ENCODE peak calls at places on chromosomes 12 and 14, in nine cellular contexts. One of them, this sample, is unnamed.

GRCh38 chr12:94266796-94267529 is 118.6 kb downstream of the PLXNC1 start:
- DNase-seq in GM23248: peak; percentile 90
- DNase-seq in MM.1S: no peak
- DNase-seq in OCI-LY7: no peak
- DNase-seq in PC-3: no peak
- DNase-seq in HCT116: no peak
- DNase-seq in neural progenitor cell: no peak
- DNase-seq in SK-N-SH: no peak
- DNase-seq in GM23338: no peak
- DNase-seq in this sample: no peak

GRCh38 chr14:88380405-88380804 is 5.1 kb upstream of the SPATA7 start:
- DNase-seq in MM.1S: no peak
- DNase-seq in PC-3: peak; percentile 61
- DNase-seq in neural progenitor cell: no peak
- DNase-seq in GM23338: peak; percentile 27
- DNase-seq in SK-N-SH: peak; percentile 22
- DNase-seq in OCI-LY7: peak; percentile 20
- DNase-seq in GM23248: peak; percentile 6
- DNase-seq in HCT116: no peak
- DNase-seq in this sample: peak; percentile 23

GRCh38 chr12:130831876-130832405 is 7.1 kb downstream of the STX2 start:
- DNase-seq in GM23338: no peak
- DNase-seq in SK-N-SH: no peak
- DNase-seq in neural progenitor cell: no peak
- DNase-seq in HCT116: no peak
- DNase-seq in PC-3: no peak
- DNase-seq in OCI-LY7: no peak
- DNase-seq in GM23248: no peak
- DNase-seq in MM.1S: no peak
- DNase-seq in this sample: no peak

GRCh38 chr14:73785336-73785833 is 66.2 kb upstream of the PTGR2 start:
- DNase-seq in neural progenitor cell: peak; percentile 92
- DNase-seq in SK-N-SH: peak; percentile 61
- DNase-seq in PC-3: peak; percentile 79
- DNase-seq in GM23248: peak; percentile 88
- DNase-seq in HCT116: no peak
- DNase-seq in GM23338: peak; percentile 51
- DNase-seq in MM.1S: no peak
- DNase-seq in OCI-LY7: peak; percentile 74
- DNase-seq in this sample: peak; percentile 72

GRCh38 chr12:14514154-14514842 is 53.4 kb downstream of the PLBD1 start:
- DNase-seq in GM23338: peak; percentile 94
- DNase-seq in HCT116: peak; percentile 71
- DNase-seq in GM23248: peak; percentile 2
- DNase-seq in MM.1S: no peak
- DNase-seq in PC-3: peak; percentile 93
- DNase-seq in neural progenitor cell: peak; percentile 21
- DNase-seq in SK-N-SH: peak; percentile 8
- DNase-seq in OCI-LY7: peak; percentile 80
- DNase-seq in this sample: peak; percentile 84

GRCh38 chr14:38143651-38144505 is 63.8 kb upstream of the SSTR1 start:
- DNase-seq in PC-3: peak; percentile 16
- DNase-seq in GM23338: peak; percentile 61
- DNase-seq in HCT116: no peak
- DNase-seq in MM.1S: no peak
- DNase-seq in GM23248: peak; percentile 76
- DNase-seq in SK-N-SH: no peak
- DNase-seq in OCI-LY7: no peak
- DNase-seq in neural progenitor cell: no peak
- DNase-seq in this sample: no peak

GRCh38 chr14:30267141-30267540 is 291.8 kb upstream of the G2E3 start:
- DNase-seq in OCI-LY7: no peak
- DNase-seq in neural progenitor cell: no peak
- DNase-seq in GM23338: no peak
- DNase-seq in PC-3: peak; percentile 35
- DNase-seq in GM23248: peak; percentile 63
- DNase-seq in SK-N-SH: no peak
- DNase-seq in HCT116: no peak
- DNase-seq in MM.1S: no peak
- DNase-seq in this sample: no peak

GRCh38 chr14:25074112-25074511 is 24.2 kb upstream of the STXBP6 start:
- DNase-seq in MM.1S: no peak
- DNase-seq in HCT116: no peak
- DNase-seq in SK-N-SH: no peak
- DNase-seq in GM23338: no peak
- DNase-seq in neural progenitor cell: no peak
- DNase-seq in OCI-LY7: no peak
- DNase-seq in GM23248: no peak
- DNase-seq in PC-3: no peak
- DNase-seq in this sample: no peak

GRCh38 chr12:11022520-11022919 is at the start of gene TAS2R19:
- DNase-seq in OCI-LY7: no peak
- DNase-seq in neural progenitor cell: no peak
- DNase-seq in GM23338: no peak
- DNase-seq in GM23248: no peak
- DNase-seq in MM.1S: no peak
- DNase-seq in SK-N-SH: no peak
- DNase-seq in PC-3: no peak
- DNase-seq in HCT116: no peak
- DNase-seq in this sample: no peak

GRCh38 chr14:68286667-68287066 is 467.1 kb downstream of the RAD51B start:
- DNase-seq in neural progenitor cell: no peak
- DNase-seq in GM23248: peak; percentile 15
- DNase-seq in MM.1S: no peak
- DNase-seq in GM23338: no peak
- DNase-seq in HCT116: no peak
- DNase-seq in SK-N-SH: no peak
- DNase-seq in OCI-LY7: no peak
- DNase-seq in PC-3: peak; percentile 66
- DNase-seq in this sample: no peak

GRCh38 chr12:121472150-121472905 is 72.4 kb downstream of the RNF34 start:
- DNase-seq in HCT116: no peak
- DNase-seq in MM.1S: no peak
- DNase-seq in PC-3: no peak
- DNase-seq in neural progenitor cell: no peak
- DNase-seq in GM23338: no peak
- DNase-seq in SK-N-SH: no peak
- DNase-seq in GM23248: no peak
- DNase-seq in OCI-LY7: no peak
- DNase-seq in this sample: no peak

GRCh38 chr12:121465921-121466799 is 66.2 kb downstream of the RNF34 start:
- DNase-seq in GM23248: peak; percentile 57
- DNase-seq in HCT116: no peak
- DNase-seq in OCI-LY7: peak; percentile 62
- DNase-seq in SK-N-SH: peak; percentile 75
- DNase-seq in PC-3: peak; percentile 23
- DNase-seq in MM.1S: no peak
- DNase-seq in neural progenitor cell: peak; percentile 49
- DNase-seq in GM23338: peak; percentile 51
- DNase-seq in this sample: peak; percentile 50

GRCh38 chr12:121467638-121468403 is 67.9 kb downstream of the RNF34 start:
- DNase-seq in GM23338: peak; percentile 85
- DNase-seq in MM.1S: no peak
- DNase-seq in HCT116: no peak
- DNase-seq in neural progenitor cell: peak; percentile 80
- DNase-seq in OCI-LY7: no peak
- DNase-seq in SK-N-SH: no peak
- DNase-seq in GM23248: peak; percentile 48
- DNase-seq in PC-3: no peak
- DNase-seq in this sample: peak; percentile 39

GRCh38 chr12:121466800-121467637 is 67.1 kb downstream of the RNF34 start:
- DNase-seq in GM23338: peak; percentile 89
- DNase-seq in HCT116: peak; percentile 69
- DNase-seq in MM.1S: peak; percentile 83
- DNase-seq in PC-3: peak; percentile 98
- DNase-seq in OCI-LY7: peak; percentile 94
- DNase-seq in SK-N-SH: peak; percentile 99
- DNase-seq in neural progenitor cell: peak; percentile 95
- DNase-seq in GM23248: peak; percentile 91
- DNase-seq in this sample: peak; percentile 95

DNA sequence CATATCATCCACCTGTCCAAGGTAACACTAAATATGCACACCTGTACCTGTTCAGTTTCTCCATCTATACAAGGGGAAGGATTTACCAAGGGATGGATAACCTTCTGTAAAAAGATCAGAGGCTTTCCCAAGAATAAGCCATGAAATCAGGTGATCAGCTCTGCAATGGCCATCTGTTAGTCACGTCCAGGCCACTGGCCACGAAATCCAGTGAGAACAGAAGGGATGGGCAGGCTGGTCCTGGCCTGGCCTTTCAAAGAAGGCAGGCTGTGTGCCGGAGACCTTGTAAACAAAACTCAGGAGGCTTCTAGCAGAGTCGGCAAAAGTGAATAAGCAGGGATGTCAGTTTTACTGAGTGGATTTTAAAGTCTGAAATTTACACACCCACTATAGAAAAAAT is 68.5 kb downstream of the RNF34 start:
- DNase-seq in GM23248: peak; percentile 60
- DNase-seq in OCI-LY7: no peak
- DNase-seq in MM.1S: no peak
- DNase-seq in SK-N-SH: no peak
- DNase-seq in GM23338: no peak
- DNase-seq in PC-3: no peak
- DNase-seq in neural progenitor cell: peak; percentile 46
- DNase-seq in HCT116: no peak
- DNase-seq in this sample: no peak
- TF ChIP-seq EZH2phosphoT487 in GM23248: no peak
- TF ChIP-seq EZH2phosphoT487 in OCI-LY7: no peak
- TF ChIP-seq EZH2phosphoT487 in MM.1S: no peak
- TF ChIP-seq EZH2phosphoT487 in SK-N-SH: no peak
- TF ChIP-seq EZH2phosphoT487 in GM23338: no peak
- TF ChIP-seq EZH2phosphoT487 in PC-3: no peak
- TF ChIP-seq EZH2phosphoT487 in neural progenitor cell: no peak
- TF ChIP-seq EZH2phosphoT487 in HCT116: no peak
- TF ChIP-seq EZH2phosphoT487 in this sample: no peak

GRCh38 chr12:16608346-16608745 is 2.4 kb upstream of the LMO3 start:
- DNase-seq in SK-N-SH: no peak
- DNase-seq in GM23338: no peak
- DNase-seq in MM.1S: no peak
- DNase-seq in neural progenitor cell: no peak
- DNase-seq in GM23248: no peak
- DNase-seq in OCI-LY7: no peak
- DNase-seq in HCT116: no peak
- DNase-seq in PC-3: no peak
- DNase-seq in this sample: no peak
- H3K4me3 ChIP-seq in SK-N-SH: no peak overlapping the region
- H3K4me3 ChIP-seq in GM23338: peak overlapping the region; percentile 85
- H3K4me3 ChIP-seq in MM.1S: no peak overlapping the region
- H3K4me3 ChIP-seq in neural progenitor cell: no peak overlapping the region
- H3K4me3 ChIP-seq in GM23248: no peak overlapping the region
- H3K4me3 ChIP-seq in OCI-LY7: peak overlapping the region; percentile 77
- H3K4me3 ChIP-seq in HCT116: no peak overlapping the region
- H3K4me3 ChIP-seq in PC-3: no peak overlapping the region
- H3K4me3 ChIP-seq in this sample: no peak overlapping the region

GRCh38 chr12:120080043-120080400 is 36.5 kb downstream of the RAB35 start:
- DNase-seq in neural progenitor cell: no peak
- DNase-seq in PC-3: no peak
- DNase-seq in MM.1S: no peak
- DNase-seq in GM23338: no peak
- DNase-seq in OCI-LY7: no peak
- DNase-seq in HCT116: no peak
- DNase-seq in SK-N-SH: no peak
- DNase-seq in GM23248: no peak
- DNase-seq in this sample: no peak
- TF ChIP-seq EZH2phosphoT487 in neural progenitor cell: no peak
- TF ChIP-seq EZH2phosphoT487 in PC-3: no peak
- TF ChIP-seq EZH2phosphoT487 in MM.1S: no peak
- TF ChIP-seq EZH2phosphoT487 in GM23338: no peak
- TF ChIP-seq EZH2phosphoT487 in OCI-LY7: no peak
- TF ChIP-seq EZH2phosphoT487 in HCT116: no peak
- TF ChIP-seq EZH2phosphoT487 in SK-N-SH: no peak
- TF ChIP-seq EZH2phosphoT487 in GM23248: no peak
- TF ChIP-seq EZH2phosphoT487 in this sample: no peak

GRCh38 chr12:56753566-56753965 is 1.4 kb upstream of the PRIM1 start:
- DNase-seq in OCI-LY7: no peak
- DNase-seq in GM23248: no peak
- DNase-seq in neural progenitor cell: no peak
- DNase-seq in MM.1S: no peak
- DNase-seq in HCT116: no peak
- DNase-seq in GM23338: no peak
- DNase-seq in SK-N-SH: no peak
- DNase-seq in PC-3: no peak
- DNase-seq in this sample: no peak

GRCh38 chr12:56751712-56752598 is at the start of gene PRIM1:
- DNase-seq in HCT116: peak; percentile 67
- DNase-seq in SK-N-SH: peak; percentile 96
- DNase-seq in GM23338: peak; percentile 90
- DNase-seq in OCI-LY7: peak; percentile 94
- DNase-seq in PC-3: peak; percentile 90
- DNase-seq in neural progenitor cell: peak; percentile 95
- DNase-seq in GM23248: peak; percentile 92
- DNase-seq in MM.1S: peak; percentile 93
- DNase-seq in this sample: peak; percentile 91

GRCh38 chr12:56749364-56749763 is 2.8 kb downstream of the PRIM1 start:
- DNase-seq in GM23248: no peak
- DNase-seq in OCI-LY7: peak; percentile 30
- DNase-seq in MM.1S: peak; percentile 19
- DNase-seq in SK-N-SH: no peak
- DNase-seq in PC-3: no peak
- DNase-seq in GM23338: no peak
- DNase-seq in HCT116: no peak
- DNase-seq in neural progenitor cell: no peak
- DNase-seq in this sample: no peak

GRCh38 chr12:56749853-56750252 is 2.3 kb downstream of the PRIM1 start:
- DNase-seq in GM23338: no peak
- DNase-seq in MM.1S: no peak
- DNase-seq in GM23248: no peak
- DNase-seq in SK-N-SH: no peak
- DNase-seq in OCI-LY7: peak; percentile 28
- DNase-seq in neural progenitor cell: no peak
- DNase-seq in PC-3: no peak
- DNase-seq in HCT116: no peak
- DNase-seq in this sample: no peak
- H3K4me3 ChIP-seq in GM23338: no peak overlapping the region
- H3K4me3 ChIP-seq in MM.1S: no peak overlapping the region
- H3K4me3 ChIP-seq in GM23248: no peak overlapping the region
- H3K4me3 ChIP-seq in SK-N-SH: no peak overlapping the region
- H3K4me3 ChIP-seq in OCI-LY7: peak overlapping the region; percentile 76
- H3K4me3 ChIP-seq in neural progenitor cell: no peak overlapping the region
- H3K4me3 ChIP-seq in PC-3: no peak overlapping the region
- H3K4me3 ChIP-seq in HCT116: no peak overlapping the region
- H3K4me3 ChIP-seq in this sample: no peak overlapping the region

GRCh38 chr12:126492181-126492580 is 1426.9 kb downstream of the AACS start:
- DNase-seq in MM.1S: no peak
- DNase-seq in SK-N-SH: no peak
- DNase-seq in HCT116: no peak
- DNase-seq in GM23248: no peak
- DNase-seq in neural progenitor cell: no peak
- DNase-seq in GM23338: peak; percentile 4
- DNase-seq in OCI-LY7: no peak
- DNase-seq in PC-3: no peak
- DNase-seq in this sample: no peak
- TF ChIP-seq EZH2phosphoT487 in MM.1S: no peak
- TF ChIP-seq EZH2phosphoT487 in SK-N-SH: no peak
- TF ChIP-seq EZH2phosphoT487 in HCT116: no peak
- TF ChIP-seq EZH2phosphoT487 in GM23248: no peak
- TF ChIP-seq EZH2phosphoT487 in neural progenitor cell: no peak
- TF ChIP-seq EZH2phosphoT487 in GM23338: no peak
- TF ChIP-seq EZH2phosphoT487 in OCI-LY7: no peak
- TF ChIP-seq EZH2phosphoT487 in PC-3: no peak
- TF ChIP-seq EZH2phosphoT487 in this sample: no peak

This sample was measured in hepatocyte.